ENCODE peak calls at places on chromosome 16, in seven cellular contexts. G, C, U, S, B, N and K are unnamed samples.

GRCh38 chr16:50010212-50010611 is 14.8 kb upstream of the CNEP1R1 start:
- DNase-seq in C (no peak), B (no peak), S (no peak), G (no peak), U (no peak), N (no peak), K (no peak)

GRCh38 chr16:17225551-17225950 is 245.2 kb downstream of the XYLT1 start:
- DNase-seq in N (no peak), S (no peak), G (no peak), U (no peak), C (peak; percentile 31), B (no peak), K (no peak)

GRCh38 chr16:79334127-79334526 is 266.4 kb downstream of the MAF start:
- DNase-seq in G (no peak), C (no peak), S (no peak), N (no peak), U (peak; percentile 3), B (no peak), K (no peak)

GRCh38 chr16:53224932-53225533 is 170.2 kb downstream of the CHD9 start:
- DNase-seq in C (peak; percentile 56), U (no peak), S (no peak), B (no peak), G (no peak), N (no peak), K (no peak)

GRCh38 chr16:81861915-81862314 is 82.8 kb downstream of the PLCG2 start:
- DNase-seq in N (no peak), S (no peak), C (peak; percentile 45), U (no peak), G (no peak), B (peak; percentile 63), K (no peak)

GRCh38 chr16:4465977-4466779 is 8.2 kb downstream of the NMRAL1 start:
- DNase-seq in G (peak; percentile 68), N (peak; percentile 85), U (peak; percentile 25), S (no peak), C (no peak), B (no peak), K (no peak)

GRCh38 chr16:88103011-88103410 is 151.8 kb downstream of the BANP start:
- DNase-seq in N (no peak), C (no peak), U (no peak), S (no peak), G (no peak), B (no peak), K (no peak)

GRCh38 chr16:29745853-29746345 is at the start of gene C16orf54:
- DNase-seq in G (peak; percentile 72), S (no peak), N (peak; percentile 96), B (no peak), U (peak; percentile 84), C (peak; percentile 80), K (no peak)

GRCh38 chr16:78460428-78460827 is 361.0 kb downstream of the WWOX start:
- DNase-seq in S (no peak), C (no peak), G (no peak), U (no peak), N (no peak), B (no peak), K (no peak)

GRCh38 chr16:4776141-4776705 is 9.3 kb upstream of the ZNF500 start:
- DNase-seq in N (no peak), B (no peak), G (no peak), C (no peak), S (no peak), U (no peak), K (no peak)

GRCh38 chr16:23129686-23130085 is 19.6 kb downstream of the USP31 start:
- DNase-seq in B (no peak), N (no peak), G (no peak), U (no peak), C (no peak), S (no peak), K (no peak)

GRCh38 chr16:31452631-31453106 is 6.6 kb upstream of the ARMC5 start:
- DNase-seq in S (peak; percentile 68), G (no peak), N (no peak), U (no peak), B (peak; percentile 61), C (peak; percentile 95), K (peak; percentile 83)

GRCh38 chr16:85523602-85524364 is 89.3 kb upstream of the GSE1 start:
- DNase-seq in U (no peak), B (no peak), C (peak; percentile 71), S (no peak), N (no peak), G (no peak), K (no peak)

GRCh38 chr16:14196539-14196938 is 125.4 kb downstream of the MRTFB start:
- DNase-seq in U (no peak), S (no peak), B (peak; percentile 17), N (no peak), C (no peak), G (no peak), K (no peak)

GRCh38 chr16:19223235-19223847 is 55.3 kb downstream of the SYT17 start:
- DNase-seq in S (no peak), B (no peak), N (no peak), G (peak; percentile 30), C (no peak), U (no peak), K (no peak)

GRCh38 chr16:20181386-20181785 is 107.7 kb upstream of the GPR139 start:
- DNase-seq in U (no peak), N (no peak), S (no peak), C (peak; percentile 17), B (peak; percentile 28), G (no peak), K (no peak)

GRCh38 chr16:79933586-79933985 is 333.0 kb upstream of the MAF start:
- DNase-seq in C (no peak), N (no peak), B (no peak), U (no peak), G (no peak), S (no peak), K (no peak)

GRCh38 chr16:13660807-13661206 is 259.1 kb upstream of the ERCC4 start:
- DNase-seq in S (no peak), C (no peak), U (no peak), B (no peak), G (no peak), N (no peak), K (no peak)

GRCh38 chr16:48487287-48487686 is 102.1 kb upstream of the SIAH1 start:
- DNase-seq in S (no peak), G (no peak), U (no peak), B (no peak), C (no peak), N (no peak), K (no peak)

GRCh38 chr16:48444574-48444973 is 59.4 kb upstream of the SIAH1 start:
- DNase-seq in S (peak; percentile 79), B (peak; percentile 73), G (no peak), C (peak; percentile 95), U (no peak), N (no peak), K (peak; percentile 76)

GRCh38 chr16:69077251-69077650 is 28.2 kb upstream of the HAS3 start:
- DNase-seq in C (peak; percentile 94), S (peak; percentile 65), U (no peak), G (no peak), N (no peak), B (no peak), K (no peak)

GRCh38 chr16:49213594-49213993 is 68.0 kb downstream of the CBLN1 start:
- DNase-seq in N (no peak), B (no peak), C (no peak), G (no peak), U (no peak), S (no peak), K (no peak)

GRCh38 chr16:22089910-22090309 is 2.4 kb upstream of the VWA3A start:
- DNase-seq in C (no peak), G (no peak), N (no peak), B (no peak), U (no peak), S (no peak), K (no peak)

GRCh38 chr16:19380316-19380715 is 37.4 kb upstream of the TMC5 start:
- DNase-seq in U (no peak), S (no peak), C (no peak), N (no peak), B (no peak), G (no peak), K (no peak)

GRCh38 chr16:28977703-28978641 is 3.4 kb downstream of the SPNS1 start:
- DNase-seq in S (peak; percentile 35), U (no peak), G (no peak), B (no peak), N (no peak), C (no peak), K (no peak)

GRCh38 chr16:73206306-73206705 is 158.4 kb upstream of the ZFHX3 start:
- DNase-seq in B (peak; percentile 48), C (no peak), N (no peak), U (no peak), G (no peak), S (no peak), K (no peak)